ENCODE peak calls at places on chromosomes 7 and 10, in six cellular contexts. I, D, A, J, P and M are unnamed samples.

GRCh38 chr7:2726316-2727018 is 38.5 kb downstream of the AMZ1 start:
- DNase-seq in I (no peak), D (no peak), A (no peak), J (no peak), P (peak; percentile 59), M (no peak)

GRCh38 chr7:35004531-35005096 is 32.7 kb downstream of the DPY19L1 start:
- DNase-seq in I (no peak), D (no peak), A (no peak), J (peak; percentile 71), P (no peak), M (peak; percentile 90)

GRCh38 chr10:110485541-110485940 is 12.2 kb upstream of the DUSP5 start:
- DNase-seq in I (no peak), D (no peak), A (no peak), J (no peak), P (no peak), M (no peak)

GRCh38 chr10:99661370-99661749 is 2.1 kb downstream of the ENTPD7 start:
- DNase-seq in I (peak; percentile 26), D (no peak), A (peak; percentile 94), J (no peak), P (no peak), M (no peak)

GRCh38 chr10:59628456-59628855 is 81.2 kb downstream of the SLC16A9 start:
- DNase-seq in I (no peak), D (no peak), A (no peak), J (no peak), P (no peak), M (no peak)

GRCh38 chr7:128035712-128036111 is 4.5 kb upstream of the LRRC4 start:
- DNase-seq in I (no peak), D (no peak), A (no peak), J (no peak), P (no peak), M (no peak)

GRCh38 chr10:53075469-53075868 is 302.9 kb upstream of the MBL2 start:
- DNase-seq in I (no peak), D (no peak), A (no peak), J (no peak), P (no peak), M (no peak)

GRCh38 chr7:1853619-1854520 is 183.8 kb downstream of the ELFN1 start:
- DNase-seq in I (no peak), D (no peak), A (no peak), J (no peak), P (peak; percentile 50), M (peak; percentile 52)

GRCh38 chr7:7770228-7770627 is 51.8 kb upstream of the RPA3 start:
- DNase-seq in I (no peak), D (no peak), A (no peak), J (no peak), P (no peak), M (no peak)

GRCh38 chr7:7554647-7555575 is 11.8 kb upstream of the MIOS start:
- DNase-seq in I (no peak), D (no peak), A (no peak), J (no peak), P (no peak), M (no peak)

GRCh38 chr7:74047804-74048380 is 19.9 kb downstream of the ELN start:
- DNase-seq in I (no peak), D (no peak), A (no peak), J (no peak), P (no peak), M (no peak)

GRCh38 chr7:21469894-21470293 is 42.0 kb downstream of the SP4 start:
- DNase-seq in I (no peak), D (no peak), A (no peak), J (no peak), P (no peak), M (no peak)

GRCh38 chr7:34339061-34339526 is 318.9 kb upstream of the NPSR1 start:
- DNase-seq in I (peak; percentile 9), D (no peak), A (peak; percentile 53), J (peak; percentile 40), P (no peak), M (peak; percentile 88)

GRCh38 chr7:128922496-128923410 is 12.2 kb upstream of the KCP start:
- DNase-seq in I (no peak), D (no peak), A (no peak), J (no peak), P (peak; percentile 40), M (peak; percentile 35)

GRCh38 chr10:124109261-124109660 is 15.9 kb upstream of the CHST15 start:
- DNase-seq in I (no peak), D (no peak), A (no peak), J (no peak), P (no peak), M (no peak)

GRCh38 chr10:11846542-11846941 is 23.4 kb downstream of the PROSER2 start:
- DNase-seq in I (no peak), D (no peak), A (no peak), J (no peak), P (no peak), M (no peak)

GRCh38 chr10:107485019-107485418 is 320.5 kb upstream of the SORCS1 start:
- DNase-seq in I (no peak), D (no peak), A (no peak), J (no peak), P (no peak), M (no peak)

GRCh38 chr7:23349484-23350157 is 50.5 kb downstream of the MALSU1 start:
- DNase-seq in I (no peak), D (no peak), A (peak; percentile 73), J (peak; percentile 93), P (no peak), M (no peak)

GRCh38 chr10:99450156-99450555 is 19.7 kb upstream of the GOT1 start:
- DNase-seq in I (no peak), D (no peak), A (no peak), J (no peak), P (no peak), M (no peak)

GRCh38 chr7:68256295-68256694 is 1259.7 kb downstream of the TYW1 start:
- DNase-seq in I (no peak), D (no peak), A (no peak), J (no peak), P (no peak), M (no peak)

GRCh38 chr7:142461437-142461836 is 203.6 kb upstream of the PRSS58 start:
- DNase-seq in I (no peak), D (no peak), A (no peak), J (no peak), P (no peak), M (no peak)

GRCh38 chr10:33722067-33722466 is 387.6 kb upstream of the NRP1 start:
- DNase-seq in I (no peak), D (no peak), A (no peak), J (no peak), P (no peak), M (no peak)

GRCh38 chr7:95199779-95200558 is 124.4 kb downstream of the PON1 start:
- DNase-seq in I (peak; percentile 71), D (peak; percentile 18), A (peak; percentile 19), J (peak; percentile 24), P (peak; percentile 64), M (no peak)

GRCh38 chr7:112254166-112254565 is 47.7 kb downstream of the ZNF277 start:
- DNase-seq in I (no peak), D (no peak), A (no peak), J (no peak), P (no peak), M (no peak)

GRCh38 chr10:118568327-118568848 is 27.1 kb downstream of the PRLHR start:
- DNase-seq in I (peak; percentile 81), D (peak; percentile 65), A (peak; percentile 69), J (peak; percentile 63), P (no peak), M (peak; percentile 44)

GRCh38 chr10:23695825-23696420 is 257.0 kb downstream of the OTUD1 start:
- DNase-seq in I (no peak), D (no peak), A (no peak), J (no peak), P (no peak), M (no peak)

GRCh38 chr7:43039346-43039745 is 73.1 kb upstream of the HECW1 start:
- DNase-seq in I (no peak), D (no peak), A (no peak), J (no peak), P (no peak), M (no peak)

GRCh38 chr7:11177793-11178192 is 204.1 kb downstream of the PHF14 start:
- DNase-seq in I (no peak), D (no peak), A (no peak), J (no peak), P (no peak), M (no peak)

GRCh38 chr10:98667081-98667480 is 220.3 kb upstream of the HPS1 start:
- DNase-seq in I (no peak), D (no peak), A (no peak), J (no peak), P (no peak), M (no peak)

GRCh38 chr7:87416682-87417587 is 58.5 kb downstream of the ABCB4 start:
- DNase-seq in I (peak; percentile 76), D (peak; percentile 79), A (peak; percentile 27), J (peak; percentile 62), P (no peak), M (peak; percentile 62)